ENCODE peak calls at places on chromosomes 7 and 10, in five cellular contexts. N is Peyer's patch, C is WERI-Rb-1, R is psoas muscle, Y is left ventricle myocardium inferior. V is an unnamed sample. For H3K36me3, the result is how much of the 10 kb centered on the place peaks cover.

GRCh38 chr7:112654322-112655216 is 135.6 kb downstream of the TMEM168 start:
- DNase-seq in N (no peak), C (no peak), R (no peak), Y (no peak), V (no peak)

GRCh38 chr7:75695036-75695435 is 43.7 kb downstream of the HIP1 start:
- DNase-seq in N (no peak), C (no peak), R (no peak), Y (no peak), V (no peak)

GRCh38 chr10:129881641-129882040 is 82.4 kb downstream of the EBF3 start:
- DNase-seq in N (no peak), C (no peak), R (no peak), Y (no peak), V (no peak)

GRCh38 chr10:33621143-33621542 is 286.7 kb upstream of the NRP1 start:
- DNase-seq in N (no peak), C (no peak), R (no peak), Y (no peak), V (no peak)

GRCh38 chr10:75211007-75211735 is 575 bp downstream of the VDAC2 start:
- DNase-seq in N (no peak), C (peak), R (no peak), Y (no peak), V (no peak)

GRCh38 chr10:102139281-102140110 is 6.7 kb downstream of the PPRC1 start:
- DNase-seq in N (no peak), C (no peak), R (no peak), Y (no peak), V (no peak)

GRCh38 chr7:116566666-116567065 is 41.8 kb downstream of the CAV1 start:
- DNase-seq in N (no peak), C (no peak), R (no peak), Y (no peak), V (no peak)

GRCh38 chr10:73644767-73645166 is 3.5 kb upstream of the MYOZ1 start:
- DNase-seq in N (no peak), C (no peak), R (no peak), Y (no peak), V (no peak)

GRCh38 chr7:116777613-116778380 is 84.6 kb upstream of the CAPZA2 start:
- DNase-seq in N (no peak), C (no peak), R (no peak), Y (no peak), V (no peak)

GRCh38 chr7:137489880-137490279 is 146.3 kb upstream of the PTN start:
- DNase-seq in N (no peak), C (no peak), R (no peak), Y (no peak), V (no peak)

GRCh38 chr10:77062381-77062780 is 575.2 kb downstream of the KCNMA1 start:
- DNase-seq in N (no peak), C (no peak), R (no peak), Y (no peak), V (no peak)

GRCh38 chr7:96952974-96953391 is 52.4 kb upstream of the DLX6 start:
- DNase-seq in N (no peak), C (no peak), R (no peak), Y (no peak), V (no peak)

GRCh38 chr7:1555046-1555812 is 776 bp downstream of the TMEM184A start:
- DNase-seq in N (no peak), C (peak), R (peak), Y (no peak), V (no peak)

GRCh38 chr7:155874010-155874409 is 61.7 kb upstream of the SHH start:
- DNase-seq in N (no peak), C (no peak), R (no peak), Y (no peak), V (no peak)

GRCh38 chr7:158829021-158829341 is 328 bp downstream of the ESYT2 start:
- DNase-seq in N (peak), C (peak), R (peak), Y (no peak), V (no peak)

GRCh38 chr7:124701955-124702354 is 63.6 kb downstream of the GPR37 start:
- DNase-seq in N (no peak), C (no peak), R (no peak), Y (no peak), V (no peak)

GRCh38 chr7:30910369-30911073 is 1.1 kb upstream of the AQP1 start:
- DNase-seq in N (no peak), C (no peak), R (no peak), Y (no peak), V (no peak)

GRCh38 chr10:62640386-62640785 is 164.1 kb upstream of the ADO start:
- DNase-seq in N (no peak), C (no peak), R (no peak), Y (no peak), V (no peak)

GRCh38 chr7:91957823-91958222 is 17.2 kb downstream of the AKAP9 start:
- DNase-seq in N (no peak), C (no peak), R (no peak), Y (no peak), V (no peak)

GRCh38 chr7:94823952-94824351 is 83.4 kb upstream of the PPP1R9A start:
- DNase-seq in N (no peak), C (no peak), R (no peak), Y (no peak), V (no peak)

GRCh38 chr10:109783286-109783685 is 140.0 kb downstream of the XPNPEP1 start:
- DNase-seq in N (no peak), C (no peak), R (no peak), Y (no peak), V (no peak)

GRCh38 chr7:78080811-78081210 is 282.2 kb downstream of the PHTF2 start:
- DNase-seq in N (no peak), C (no peak), R (no peak), Y (no peak), V (no peak)

GRCh38 chr7:159012353-159013069 is 132.2 kb downstream of the VIPR2 start:
- DNase-seq in N (no peak), C (no peak), R (peak), Y (peak), V (peak)

GRCh38 chr7:40077849-40078248 is 56.6 kb downstream of the MPLKIP start:
- DNase-seq in N (no peak), C (no peak), R (no peak), Y (no peak), V (no peak)

GRCh38 chr10:74925716-74926115 is 99.3 kb downstream of the KAT6B start:
- DNase-seq in N (no peak), C (no peak), R (no peak), Y (no peak), V (peak)

GRCh38 chr10:26438534-26439269 is 561 bp downstream of the APBB1IP start:
- DNase-seq in N (peak), C (no peak), R (peak), Y (peak), V (no peak)

GRCh38 chr10:34988397-34989067 is 101.6 kb downstream of the CUL2 start:
- DNase-seq in N (no peak), C (peak), R (no peak), Y (no peak), V (no peak)

GRCh38 chr10:80518143-80518806 is 19.4 kb upstream of the SH2D4B start:
- DNase-seq in N (no peak), C (no peak), R (no peak), Y (no peak), V (no peak)

GRCh38 chr10:80517416-80518142 is 20.1 kb upstream of the SH2D4B start:
- DNase-seq in N (no peak), C (no peak), R (no peak), Y (no peak), V (no peak)

GRCh38 chr10:80520661-80521488 is 16.8 kb upstream of the SH2D4B start:
- DNase-seq in N (no peak), C (no peak), R (no peak), Y (no peak), V (no peak)

GRCh38 chr10:80518807-80519360 is 18.8 kb upstream of the SH2D4B start:
- DNase-seq in N (no peak), C (no peak), R (no peak), Y (peak), V (no peak)

GRCh38 chr10:80519936-80520650 is 17.6 kb upstream of the SH2D4B start:
- DNase-seq in N (no peak), C (no peak), R (no peak), Y (no peak), V (no peak)
- H3K36me3 ChIP-seq in N (under half), C (under half), R (half or more), Y (half or more), V (under half)

GRCh38 chr10:509361-510102 is 179.9 kb downstream of the DIP2C start:
- DNase-seq in N (no peak), C (no peak), R (no peak), Y (no peak), V (no peak)

GRCh38 chr10:511849-512191 is 177.6 kb downstream of the DIP2C start:
- DNase-seq in N (no peak), C (no peak), R (no peak), Y (no peak), V (no peak)

GRCh38 chr10:513393-513792 is 176.1 kb downstream of the DIP2C start:
- DNase-seq in N (no peak), C (no peak), R (no peak), Y (no peak), V (no peak)

GRCh38 chr10:510415-510881 is 179.0 kb downstream of the DIP2C start:
- DNase-seq in N (no peak), C (no peak), R (no peak), Y (peak), V (no peak)

GRCh38 chr10:511101-511848 is 178.2 kb downstream of the DIP2C start:
- DNase-seq in N (peak), C (peak), R (peak), Y (peak), V (peak)
- H3K36me3 ChIP-seq in N (under half), C (under half), R (under half), Y (under half), V (under half)

GRCh38 chr7:106891545-106892410 is 26.7 kb downstream of the PIK3CG start:
- DNase-seq in N (no peak), C (no peak), R (no peak), Y (no peak), V (no peak)
- H3K36me3 ChIP-seq in N (under half), C (under half), R (under half), Y (under half), V (under half)

GRCh38 chr7:251005-251404 is 39.0 kb upstream of the FOXL3 start:
- DNase-seq in N (no peak), C (no peak), R (no peak), Y (no peak), V (no peak)
- H3K36me3 ChIP-seq in N (under half), C (under half), R (half or more), Y (half or more), V (half or more)

DNA sequence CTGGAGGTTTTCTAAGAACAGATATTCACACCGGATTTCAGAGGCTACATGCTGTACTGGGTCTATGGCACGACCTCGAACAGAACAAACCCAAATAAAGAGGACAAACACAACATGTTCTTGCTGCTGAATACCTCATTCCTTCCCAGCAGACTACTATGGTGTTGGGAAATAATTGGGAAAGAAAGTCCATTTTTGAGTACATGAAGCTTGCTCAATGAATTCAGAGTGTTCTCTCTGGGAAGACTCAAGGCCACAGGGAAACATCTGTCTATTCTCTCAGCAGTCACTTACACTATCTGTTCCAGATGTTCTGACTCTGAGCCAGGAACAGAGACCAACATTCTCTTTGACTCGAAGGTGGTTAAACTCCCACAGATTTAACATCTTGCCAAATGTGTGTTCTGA is 30.9 kb downstream of the LAMB1 start:
- DNase-seq in N (no peak), C (no peak), R (no peak), Y (no peak), V (peak)
- H3K36me3 ChIP-seq in N (under half), C (half or more), R (under half), Y (under half), V (half or more)

DNA sequence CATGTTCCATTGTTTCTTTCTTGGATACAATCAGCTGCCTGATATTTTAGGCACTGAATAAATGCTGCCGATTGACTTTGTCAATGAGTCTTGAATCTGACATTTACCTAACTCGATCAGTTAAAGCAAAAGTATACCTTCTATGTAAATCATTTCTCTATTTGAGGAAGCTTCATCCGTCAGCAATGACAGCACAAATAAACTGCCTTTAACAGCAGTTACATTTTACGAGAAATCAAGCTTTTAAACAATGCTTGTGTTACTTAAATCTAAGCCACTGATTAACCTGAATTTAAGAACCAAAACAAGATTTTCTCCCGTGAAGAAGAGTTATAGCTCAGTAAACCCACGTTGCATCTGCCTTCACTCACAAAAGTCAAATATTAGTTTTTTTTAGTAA is 71.3 kb downstream of the CUL1 start:
- DNase-seq in N (no peak), C (no peak), R (no peak), Y (no peak), V (no peak)
- H3K36me3 ChIP-seq in N (under half), C (half or more), R (half or more), Y (half or more), V (half or more)

GRCh38 chr7:151069841-151070572 is 10.6 kb downstream of the FASTK start:
- DNase-seq in N (no peak), C (no peak), R (no peak), Y (no peak), V (no peak)

GRCh38 chr7:151066273-151066974 is 7.0 kb downstream of the SLC4A2 start:
- DNase-seq in N (no peak), C (no peak), R (no peak), Y (no peak), V (no peak)

GRCh38 chr7:151065516-151065915 is 6.1 kb downstream of the SLC4A2 start:
- DNase-seq in N (no peak), C (no peak), R (no peak), Y (no peak), V (no peak)

GRCh38 chr7:151070573-151070960 is 10.0 kb downstream of the FASTK start:
- DNase-seq in N (no peak), C (no peak), R (no peak), Y (no peak), V (no peak)

GRCh38 chr7:151068069-151068773 is 8.8 kb downstream of the SLC4A2 start:
- DNase-seq in N (no peak), C (no peak), R (no peak), Y (no peak), V (no peak)
- H3K36me3 ChIP-seq in N (under half), C (half or more), R (half or more), Y (half or more), V (half or more)

GRCh38 chr7:55199418-55199817 is 165.7 kb upstream of the LANCL2 start:
- DNase-seq in N (no peak), C (no peak), R (no peak), Y (no peak), V (no peak)
- H3K36me3 ChIP-seq in N (under half), C (under half), R (half or more), Y (under half), V (under half)

GRCh38 chr7:127690337-127690736 is 38.3 kb downstream of the SND1 start:
- DNase-seq in N (no peak), C (no peak), R (no peak), Y (no peak), V (no peak)

GRCh38 chr7:127689194-127689772 is 37.3 kb downstream of the SND1 start:
- DNase-seq in N (no peak), C (no peak), R (no peak), Y (no peak), V (no peak)

GRCh38 chr7:127692200-127692599 is 40.2 kb downstream of the SND1 start:
- DNase-seq in N (no peak), C (no peak), R (no peak), Y (no peak), V (no peak)

GRCh38 chr7:127690806-127691205 is 38.8 kb downstream of the SND1 start:
- DNase-seq in N (no peak), C (peak), R (no peak), Y (no peak), V (no peak)
- H3K36me3 ChIP-seq in N (under half), C (under half), R (half or more), Y (half or more), V (half or more)